ENCODE peak calls at places on chromosomes 7 and 10, in eight cellular contexts. D is heart right ventricle, I is cardiac fibroblast, J is GM23248, G is H1, L is WERI-Rb-1, N is BJ, A is brain microvascular endothelial cell. P is an unnamed sample.

GRCh38 chr7:41047789-41048191 is 655.1 kb downstream of the INHBA start:
- DNase-seq in L (no peak), I (peak; percentile 59), J (peak; percentile 31), D (peak; percentile 61), G (peak; percentile 24), A (peak; percentile 66), N (peak; percentile 67), P (peak; percentile 26)

GRCh38 chr7:26663905-26664673 is 200.3 kb downstream of the SKAP2 start:
- DNase-seq in J (peak; percentile 40), N (no peak), G (no peak), I (no peak), L (no peak), A (no peak), D (no peak), P (no peak)

GRCh38 chr7:133029463-133029862 is 52.4 kb downstream of the CHCHD3 start:
- DNase-seq in A (no peak), L (no peak), D (no peak), G (no peak), N (no peak), J (no peak), I (no peak), P (no peak)

GRCh38 chr10:44186150-44186549 is 198.7 kb downstream of the CXCL12 start:
- DNase-seq in I (peak; percentile 87), A (no peak), D (no peak), N (no peak), J (peak; percentile 51), L (no peak), G (no peak), P (peak; percentile 45)

GRCh38 chr10:132413226-132414205 is 16.5 kb downstream of the PWWP2B start:
- DNase-seq in N (no peak), A (no peak), G (no peak), I (no peak), L (no peak), J (no peak), D (peak; percentile 21), P (no peak)

GRCh38 chr7:116977172-116977571 is 23.9 kb downstream of the ST7 start:
- DNase-seq in D (no peak), L (no peak), J (peak; percentile 49), G (no peak), A (no peak), N (peak; percentile 38), I (no peak), P (peak; percentile 43)

GRCh38 chr10:132103116-132103910 is 37.6 kb downstream of the JAKMIP3 start:
- DNase-seq in J (no peak), N (no peak), L (no peak), A (no peak), G (no peak), I (no peak), D (no peak), P (no peak)

GRCh38 chr10:79286318-79286951 is 60.8 kb upstream of the PPIF start:
- DNase-seq in D (peak; percentile 78), A (peak; percentile 63), L (no peak), G (no peak), N (no peak), I (peak; percentile 42), J (peak; percentile 30), P (peak; percentile 47)

GRCh38 chr10:111811515-111811914 is 372.1 kb downstream of the GPAM start:
- DNase-seq in I (no peak), G (no peak), J (no peak), D (no peak), L (no peak), A (no peak), N (no peak), P (no peak)

GRCh38 chr10:59644841-59645240 is 64.8 kb downstream of the SLC16A9 start:
- DNase-seq in A (no peak), J (no peak), I (no peak), L (no peak), G (no peak), N (no peak), D (no peak), P (no peak)

GRCh38 chr10:59651902-59652301 is 57.7 kb downstream of the SLC16A9 start:
- DNase-seq in N (no peak), D (no peak), G (no peak), J (no peak), L (no peak), I (no peak), A (no peak), P (no peak)

GRCh38 chr10:59654007-59654406 is 55.6 kb downstream of the SLC16A9 start:
- DNase-seq in N (no peak), G (no peak), A (no peak), J (no peak), I (no peak), D (no peak), L (no peak), P (no peak)

GRCh38 chr10:59649606-59650346 is 59.9 kb downstream of the SLC16A9 start:
- DNase-seq in G (no peak), J (no peak), A (no peak), N (no peak), I (no peak), D (no peak), L (no peak), P (no peak)

DNA sequence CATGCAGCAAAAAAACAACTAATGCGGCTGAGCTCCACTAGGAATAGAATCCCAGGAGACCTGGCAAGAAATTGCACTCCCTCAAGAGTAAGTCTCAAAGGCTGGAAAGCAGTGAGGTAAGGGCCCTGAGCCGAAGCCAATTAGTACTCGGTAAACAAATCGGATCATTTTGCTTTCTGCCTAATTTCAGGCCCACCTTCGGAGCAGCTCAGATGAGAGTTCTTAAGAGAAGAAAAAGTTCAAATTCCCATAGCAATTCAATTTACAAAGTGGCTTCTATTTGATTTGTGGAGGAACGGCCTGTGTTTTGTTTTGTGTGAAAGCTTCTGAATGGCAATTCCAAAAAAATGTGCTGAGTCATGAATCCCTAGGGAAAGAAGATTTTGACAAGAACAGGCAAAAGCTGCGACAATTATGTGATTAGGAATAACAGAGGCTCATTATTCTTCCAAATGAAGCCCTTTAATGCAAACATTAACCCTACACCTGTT is 60.9 kb downstream of the SLC16A9 start:
- DNase-seq in N (no peak), A (peak; percentile 37), D (no peak), G (no peak), J (peak; percentile 33), L (no peak), I (peak; percentile 46), P (peak; percentile 14)
- H3K4me3 ChIP-seq in N (no peak overlapping the region), A (no peak overlapping the region), D (no peak overlapping the region), G (no peak overlapping the region), J (no peak overlapping the region), L (no peak overlapping the region), I (no peak overlapping the region), P (no peak overlapping the region)

GRCh38 chr10:93079663-93080349 is 6.1 kb downstream of the CYP26A1 start:
- DNase-seq in G (no peak), I (no peak), A (no peak), J (no peak), N (no peak), D (no peak), L (no peak), P (no peak)

GRCh38 chr10:93077860-93078337 is 4.2 kb downstream of the CYP26A1 start:
- DNase-seq in G (no peak), I (no peak), A (no peak), D (no peak), L (no peak), J (no peak), N (no peak), P (no peak)

GRCh38 chr10:93081834-93082233 is 8.1 kb downstream of the CYP26A1 start:
- DNase-seq in I (no peak), J (no peak), D (no peak), G (no peak), A (peak; percentile 61), N (no peak), L (no peak), P (peak; percentile 87)

GRCh38 chr10:93081296-93081695 is 7.6 kb downstream of the CYP26A1 start:
- DNase-seq in I (no peak), N (no peak), D (no peak), G (no peak), A (no peak), J (no peak), L (no peak), P (no peak)

DNA sequence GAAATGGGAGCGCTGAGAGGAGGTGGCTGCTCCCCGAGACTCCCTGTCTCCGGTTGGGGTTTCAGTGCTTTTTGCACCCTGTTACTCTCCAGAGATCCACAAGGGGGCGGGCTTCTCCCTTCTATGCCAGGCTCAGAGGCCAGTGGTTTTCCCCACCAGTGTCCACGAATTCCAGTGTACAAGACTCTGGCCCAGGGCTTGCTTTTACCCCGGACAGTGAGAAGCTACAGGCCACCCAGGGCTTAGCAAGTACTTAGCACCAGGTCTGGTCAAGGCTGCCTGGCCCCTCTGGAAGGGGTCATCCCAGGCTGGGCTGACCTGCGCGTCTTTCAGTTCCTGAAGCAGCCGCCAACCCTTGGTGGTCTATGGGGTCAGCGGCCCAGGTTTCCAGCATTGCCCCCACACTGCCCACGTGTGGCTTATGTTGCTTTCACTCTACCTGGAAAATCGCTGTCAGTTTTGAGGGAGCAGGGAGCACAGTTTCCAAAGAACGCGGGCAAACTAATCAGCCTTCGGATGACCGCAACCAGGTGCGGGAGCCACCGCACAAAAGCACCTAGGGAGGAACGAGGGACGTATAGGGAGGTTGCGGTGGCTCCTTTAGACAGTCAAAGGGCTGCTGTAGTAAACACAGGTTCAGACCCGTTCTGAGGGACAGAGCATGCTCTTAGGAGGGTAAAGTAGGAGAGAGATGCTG is 6.8 kb downstream of the CYP26A1 start:
- DNase-seq in N (no peak), A (peak; percentile 36), I (peak; percentile 59), L (peak; percentile 58), D (peak; percentile 27), J (peak; percentile 66), G (peak; percentile 85), P (peak; percentile 44)
- H3K4me3 ChIP-seq in N (no peak overlapping the region), A (no peak overlapping the region), I (no peak overlapping the region), L (peak overlapping the region; percentile 28), D (no peak overlapping the region), J (peak overlapping the region; percentile 53), G (no peak overlapping the region), P (no peak overlapping the region)

GRCh38 chr10:6275022-6275997 is 72.6 kb downstream of the PFKFB3 start:
- DNase-seq in J (peak; percentile 100), I (peak; percentile 96), D (peak; percentile 84), L (no peak), N (peak; percentile 97), G (peak; percentile 63), A (peak; percentile 98), P (peak; percentile 97)
- H3K4me3 ChIP-seq in J (peak overlapping the region; percentile 60), I (peak overlapping the region; percentile 9), D (peak overlapping the region; percentile 30), L (no peak overlapping the region), N (peak overlapping the region; percentile 2), G (no peak overlapping the region), A (peak overlapping the region; percentile 52), P (peak overlapping the region; percentile 16)

DNA sequence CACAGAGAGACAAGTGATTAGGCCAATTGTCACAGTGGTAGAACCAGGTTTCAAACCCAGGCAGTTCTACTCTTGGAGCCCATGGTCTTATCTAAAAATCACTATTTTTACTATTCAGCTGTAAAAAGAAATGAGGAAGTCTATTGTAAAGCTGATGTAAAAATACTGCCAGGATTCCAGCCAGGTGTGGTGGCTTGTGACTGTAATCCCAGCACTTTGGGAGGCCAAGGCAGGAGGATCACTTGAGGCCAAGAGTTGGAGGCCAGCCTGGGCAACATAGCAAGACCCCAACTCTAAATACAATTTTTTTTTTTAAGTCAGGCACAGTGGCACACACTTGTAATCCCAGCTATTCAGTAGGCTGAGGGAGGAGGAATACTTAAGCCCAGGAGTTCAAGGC is 40.4 kb downstream of the HIP1 start:
- DNase-seq in G (no peak), I (no peak), N (no peak), D (no peak), J (no peak), A (no peak), L (no peak), P (no peak)
- H3K4me3 ChIP-seq in G (no peak overlapping the region), I (no peak overlapping the region), N (no peak overlapping the region), D (no peak overlapping the region), J (no peak overlapping the region), A (no peak overlapping the region), L (no peak overlapping the region), P (no peak overlapping the region)

P was measured in astrocyte of the spinal cord.